ENCODE peak calls at places on chromosomes 6 and 20, in eight cellular contexts. H is gastrocnemius medialis, C is A673, L is Panc1, B is heart right ventricle, Y is breast epithelium, P is Peyer's patch, W is thoracic aorta. Z is an unnamed sample.
A peak's percentile ranks its signal among the peaks of the same experiment; 100 is the strongest.

GRCh38 chr6:112683926-112684325 is 336.8 kb downstream of the RFPL4B start:
- DNase-seq in P (no peak), Y (no peak), C (peak; percentile 43), H (no peak), L (no peak), W (no peak), B (no peak), Z (no peak)

GRCh38 chr6:122683996-122684651 is 73.9 kb downstream of the PKIB start:
- DNase-seq in Y (no peak), H (no peak), P (no peak), W (no peak), L (no peak), B (no peak), C (no peak), Z (no peak)

GRCh38 chr20:2283706-2284423 is 11.9 kb upstream of the TGM3 start:
- DNase-seq in Y (no peak), B (no peak), P (no peak), W (no peak), L (no peak), C (no peak), H (no peak), Z (no peak)

GRCh38 chr6:142633317-142633716 is 311.7 kb downstream of the HIVEP2 start:
- DNase-seq in C (no peak), Y (no peak), B (no peak), P (no peak), H (no peak), L (no peak), W (no peak), Z (no peak)

GRCh38 chr20:62470459-62470858 is 5.3 kb downstream of the GATA5 start:
- DNase-seq in W (no peak), L (no peak), P (no peak), Y (no peak), H (no peak), C (no peak), B (no peak), Z (no peak)

GRCh38 chr6:125363360-125364121 is 61.8 kb upstream of the HDDC2 start:
- DNase-seq in L (no peak), B (peak; percentile 86), W (no peak), P (no peak), H (peak; percentile 14), C (peak; percentile 85), Y (peak; percentile 31), Z (no peak)

GRCh38 chr6:111210074-111210729 is 122.9 kb downstream of the SLC16A10 start:
- DNase-seq in P (no peak), W (no peak), H (no peak), L (peak; percentile 73), C (peak; percentile 71), Y (no peak), B (peak; percentile 22), Z (no peak)

GRCh38 chr20:51613576-51613975 is 71.1 kb upstream of the NFATC2 start:
- DNase-seq in H (no peak), B (no peak), L (no peak), W (no peak), P (no peak), Y (no peak), C (no peak), Z (no peak)

GRCh38 chr6:78942451-78942850 is 75.1 kb downstream of the IRAK1BP1 start:
- DNase-seq in C (peak; percentile 33), P (no peak), W (no peak), B (no peak), L (no peak), H (no peak), Y (no peak), Z (no peak)

GRCh38 chr6:53615633-53616449 is 49.7 kb downstream of the KLHL31 start:
- DNase-seq in H (no peak), C (no peak), P (no peak), Y (no peak), L (peak; percentile 95), W (no peak), B (no peak), Z (no peak)

GRCh38 chr6:147728903-147729302 is 220.4 kb downstream of the SAMD5 start:
- DNase-seq in W (no peak), L (no peak), P (no peak), Y (no peak), C (no peak), H (no peak), B (no peak), Z (no peak)

DNA sequence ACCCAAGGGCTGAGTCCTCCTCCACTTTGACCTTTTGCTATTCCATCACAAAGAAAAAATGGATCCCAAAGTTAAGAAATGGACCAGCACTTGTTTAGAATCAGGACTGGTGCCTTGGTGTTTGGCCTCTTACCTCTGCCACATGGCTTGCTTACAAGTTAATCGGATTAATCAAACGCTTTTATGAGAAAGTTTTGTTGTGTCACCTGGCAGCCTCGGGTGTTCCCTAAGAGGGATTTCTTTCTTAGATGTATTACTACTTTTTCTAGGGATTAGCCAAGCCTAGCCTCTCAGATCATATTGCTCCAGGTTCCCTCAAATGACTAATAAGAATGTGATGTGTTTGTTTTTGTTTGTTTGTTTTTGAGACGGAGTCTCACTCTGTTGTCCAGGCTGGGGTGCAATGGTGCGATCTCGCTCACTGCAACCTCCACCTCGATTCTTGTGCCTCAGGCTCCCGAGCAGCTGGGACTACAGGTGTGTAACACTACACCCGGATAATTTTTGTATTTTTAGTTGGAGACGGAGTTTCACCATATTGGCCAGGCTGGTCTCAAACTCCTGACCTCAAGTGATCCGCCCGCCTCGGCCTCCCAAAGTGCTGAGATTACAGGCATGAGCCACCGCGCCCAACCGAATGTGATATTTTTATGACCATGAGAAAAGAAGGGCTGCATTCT is 910 bp downstream of the HMGN4 start:
- DNase-seq in H (no peak), L (no peak), C (no peak), Y (no peak), B (no peak), W (no peak), P (no peak), Z (no peak)
- H3K4me1 ChIP-seq in H (peaks cover 33% of the 10 kb centered on the region), L (peaks cover 23% of the 10 kb centered on the region), C (peaks cover 27% of the 10 kb centered on the region), Y (no peaks in the 10 kb centered on the region), B (peaks cover 35% of the 10 kb centered on the region), W (peaks cover 57% of the 10 kb centered on the region), P (no peaks in the 10 kb centered on the region), Z (peaks cover 7% of the 10 kb centered on the region)

GRCh38 chr20:11755071-11755881 is 162.4 kb upstream of the BTBD3 start:
- DNase-seq in H (no peak), Y (no peak), P (no peak), B (no peak), L (no peak), C (peak; percentile 4), W (no peak), Z (no peak)
- TF ChIP-seq CTCF in H (no peak), Y (no peak), P (no peak), B (no peak), L (no peak), C (peak; percentile 22), W (no peak), Z (no peak)

DNA sequence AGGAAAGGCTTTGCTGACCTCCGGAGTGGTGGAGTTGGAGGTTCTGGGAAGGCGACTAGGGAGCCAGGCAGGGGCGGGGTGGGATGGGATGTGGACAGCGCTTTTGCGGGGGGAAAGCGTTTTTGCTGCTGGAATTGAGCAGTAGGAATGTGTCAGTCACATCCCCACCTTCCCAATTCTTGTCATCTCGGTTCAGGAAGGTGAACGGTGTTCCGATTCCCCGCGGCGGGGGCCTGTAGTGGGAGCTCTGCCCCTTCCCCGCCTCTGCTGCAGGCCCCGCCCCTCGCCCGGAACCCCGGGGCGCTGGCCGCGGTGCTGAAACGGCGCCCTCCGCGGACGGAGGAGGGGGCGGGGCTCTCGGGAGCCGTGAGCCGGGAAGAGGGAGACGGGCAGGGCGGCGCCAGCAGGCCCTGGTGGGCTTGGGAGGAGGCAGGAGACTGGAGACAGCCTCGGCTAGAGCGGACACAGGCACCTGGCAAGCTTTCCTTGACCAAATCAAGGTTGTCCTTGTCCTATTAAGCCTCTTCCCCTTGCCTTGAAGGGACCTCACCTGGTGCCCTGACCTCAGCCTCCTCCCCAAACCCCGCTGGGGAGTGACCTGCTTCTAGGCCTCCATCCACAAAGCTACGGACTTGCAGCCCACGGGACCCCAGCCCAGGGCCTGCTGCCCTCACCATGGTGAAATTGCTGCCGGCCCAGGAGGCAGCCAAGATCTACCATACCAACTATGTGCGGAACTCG is at the start of gene LHFPL5:
- DNase-seq in L (no peak), H (no peak), C (peak; percentile 71), B (peak; percentile 16), Y (no peak), P (no peak), W (no peak), Z (peak; percentile 66)
- H3K4me3 ChIP-seq in L (peak within 1 kb of the TSS; percentile 15), H (no peak within 1 kb of the TSS), C (no peak within 1 kb of the TSS), B (no peak within 1 kb of the TSS), Y (peak within 1 kb of the TSS; percentile 10), P (peak within 1 kb of the TSS; percentile 6), W (no peak within 1 kb of the TSS), Z (no peak within 1 kb of the TSS)

DNA sequence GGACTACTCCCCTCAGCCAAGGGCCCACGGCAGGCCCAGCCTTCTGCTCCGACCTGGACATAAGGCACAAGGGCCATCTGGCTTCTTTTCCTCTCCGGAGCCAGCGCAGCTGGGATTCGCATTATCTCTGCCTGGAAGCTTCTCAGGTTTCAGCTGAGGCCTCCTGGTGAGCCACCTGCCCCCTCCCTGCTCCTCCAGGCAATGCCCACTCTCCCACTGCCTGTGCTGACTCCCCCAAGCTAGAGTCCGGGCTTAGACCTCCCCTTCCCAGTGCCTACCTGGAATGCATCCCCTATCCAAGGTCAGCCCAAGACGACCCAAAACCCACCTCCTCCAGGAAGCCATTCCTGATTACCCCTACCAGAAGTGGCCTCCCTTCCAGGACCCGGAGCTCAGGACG is 60.7 kb downstream of the EZR start:
- DNase-seq in B (no peak), L (no peak), C (no peak), Y (no peak), H (no peak), P (no peak), W (no peak), Z (no peak)
- H3K4me1 ChIP-seq in B (peaks cover 5% of the 10 kb centered on the region), L (no peaks in the 10 kb centered on the region), C (peaks cover 7% of the 10 kb centered on the region), Y (no peaks in the 10 kb centered on the region), H (no peaks in the 10 kb centered on the region), P (no peaks in the 10 kb centered on the region), W (peaks cover 7% of the 10 kb centered on the region), Z (no peaks in the 10 kb centered on the region)

GRCh38 chr6:75963569-75963968 is 108.9 kb downstream of the IMPG1 start:
- DNase-seq in P (no peak), Y (no peak), B (no peak), L (no peak), W (no peak), H (no peak), C (no peak), Z (no peak)

DNA sequence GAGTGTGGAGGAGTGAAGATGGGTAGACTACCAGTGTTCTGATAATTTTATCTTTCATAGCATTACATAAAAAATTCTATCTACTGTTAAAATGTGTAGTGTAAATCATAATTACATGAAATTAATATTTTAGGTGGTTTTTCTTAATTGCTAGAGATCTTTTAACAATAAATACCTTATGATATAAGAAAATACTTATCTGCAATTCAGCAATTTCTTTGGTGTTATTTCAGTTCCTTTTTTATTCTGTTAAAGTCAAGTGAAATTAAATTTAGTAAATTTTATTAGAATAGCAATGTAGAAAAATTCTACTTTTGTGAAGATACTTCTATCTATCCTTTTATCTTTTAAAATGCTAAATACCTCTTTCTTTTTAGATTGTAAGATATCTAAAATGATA is 104.3 kb downstream of the IMPG1 start:
- DNase-seq in C (no peak), B (no peak), W (no peak), P (no peak), H (no peak), L (no peak), Y (no peak), Z (no peak)
- TF ChIP-seq CTCF in C (no peak), B (no peak), W (no peak), P (no peak), H (no peak), L (no peak), Y (no peak), Z (no peak)

DNA sequence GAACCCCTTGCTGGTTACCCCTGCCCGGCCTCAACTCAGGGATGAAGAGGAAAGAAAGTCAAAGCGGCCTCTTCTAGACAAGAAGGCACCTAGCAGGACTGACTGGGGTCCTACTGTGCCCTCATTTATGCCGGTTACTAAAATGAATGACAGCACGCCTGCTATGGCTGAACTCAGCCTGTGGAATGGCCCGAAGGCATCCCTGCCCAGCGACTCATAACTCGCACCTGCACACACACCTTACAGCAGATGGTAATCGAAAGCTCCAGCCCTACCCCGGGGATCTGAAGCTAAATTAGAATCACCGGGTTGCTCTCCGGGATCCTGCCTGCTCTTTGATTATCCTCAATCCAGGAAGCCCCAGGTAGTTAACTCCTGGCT is 747 bp upstream of the TXNDC5 start:
- DNase-seq in B (no peak), P (no peak), Y (no peak), W (no peak), H (no peak), L (no peak), C (no peak), Z (peak; percentile 44)
- H3K4me3 ChIP-seq in B (no peak overlapping the region), P (peak overlapping the region; percentile 96), Y (peak overlapping the region; percentile 88), W (peak overlapping the region; percentile 75), H (peak overlapping the region; percentile 65), L (peak overlapping the region; percentile 75), C (peak overlapping the region; percentile 89), Z (no peak overlapping the region)

Z was measured in mucosa of descending colon.